ENCODE peak calls at places on chromosome X, in four cellular contexts. One of them, this sample, is unnamed.

GRCh38 chrX:129522184-129523059 is 868 bp downstream of the SMARCA1 start:
- DNase-seq in brain microvascular endothelial cell: peak; percentile 45
- DNase-seq in body of pancreas: peak; percentile 61
- DNase-seq in psoas muscle: peak; percentile 41
- DNase-seq in this sample: peak; percentile 47

GRCh38 chrX:139106111-139106510 is 394.6 kb upstream of the FGF13 start:
- DNase-seq in brain microvascular endothelial cell: no peak
- DNase-seq in body of pancreas: no peak
- DNase-seq in psoas muscle: peak; percentile 12
- DNase-seq in this sample: peak; percentile 36

GRCh38 chrX:102517331-102517730 is 792 bp upstream of the TMSB15A start:
- DNase-seq in brain microvascular endothelial cell: peak; percentile 6
- DNase-seq in body of pancreas: no peak
- DNase-seq in psoas muscle: no peak
- DNase-seq in this sample: peak; percentile 2

GRCh38 chrX:19569121-19569805 is 54.0 kb upstream of the MAP3K15 start:
- DNase-seq in brain microvascular endothelial cell: no peak
- DNase-seq in body of pancreas: no peak
- DNase-seq in psoas muscle: peak; percentile 58
- DNase-seq in this sample: no peak

GRCh38 chrX:44012484-44013096 is 39.4 kb upstream of the NDP start:
- DNase-seq in brain microvascular endothelial cell: peak; percentile 61
- DNase-seq in body of pancreas: peak; percentile 20
- DNase-seq in psoas muscle: peak; percentile 23
- DNase-seq in this sample: peak; percentile 91

GRCh38 chrX:150508461-150509367 is 59.7 kb upstream of the MTM1 start:
- DNase-seq in brain microvascular endothelial cell: no peak
- DNase-seq in body of pancreas: peak; percentile 86
- DNase-seq in psoas muscle: peak; percentile 43
- DNase-seq in this sample: no peak

GRCh38 chrX:130024127-130024526 is 41.7 kb downstream of the BCORL1 start:
- DNase-seq in brain microvascular endothelial cell: peak; percentile 18
- DNase-seq in body of pancreas: peak; percentile 64
- DNase-seq in psoas muscle: peak; percentile 73
- DNase-seq in this sample: peak; percentile 69

GRCh38 chrX:7068939-7069367 is 78.6 kb upstream of the STS start:
- DNase-seq in brain microvascular endothelial cell: peak; percentile 67
- DNase-seq in body of pancreas: no peak
- DNase-seq in psoas muscle: no peak
- DNase-seq in this sample: peak; percentile 56

GRCh38 chrX:120456973-120457372 is 12.1 kb downstream of the LAMP2 start:
- DNase-seq in brain microvascular endothelial cell: no peak
- DNase-seq in body of pancreas: no peak
- DNase-seq in psoas muscle: no peak
- DNase-seq in this sample: peak; percentile 69

GRCh38 chrX:45771560-45772340 is 571.1 kb upstream of the DIPK2B start:
- DNase-seq in brain microvascular endothelial cell: peak; percentile 56
- DNase-seq in body of pancreas: no peak
- DNase-seq in psoas muscle: no peak
- DNase-seq in this sample: peak; percentile 60

GRCh38 chrX:39772057-39772832 is 325.5 kb downstream of the BCOR start:
- DNase-seq in brain microvascular endothelial cell: peak; percentile 64
- DNase-seq in body of pancreas: peak; percentile 68
- DNase-seq in psoas muscle: no peak
- DNase-seq in this sample: peak; percentile 42

GRCh38 chrX:50432760-50433377 is 37.8 kb downstream of the DGKK start:
- DNase-seq in brain microvascular endothelial cell: no peak
- DNase-seq in body of pancreas: no peak
- DNase-seq in psoas muscle: no peak
- DNase-seq in this sample: no peak

GRCh38 chrX:72107320-72107719 is 24.4 kb downstream of the RTL5 start:
- DNase-seq in brain microvascular endothelial cell: no peak
- DNase-seq in body of pancreas: no peak
- DNase-seq in psoas muscle: no peak
- DNase-seq in this sample: peak; percentile 84

GRCh38 chrX:95893632-95894031 is 791.0 kb upstream of the DIAPH2 start:
- DNase-seq in brain microvascular endothelial cell: peak; percentile 3
- DNase-seq in body of pancreas: no peak
- DNase-seq in psoas muscle: no peak
- DNase-seq in this sample: no peak

GRCh38 chrX:22025751-22026150 is 6.4 kb upstream of the PHEX start:
- DNase-seq in brain microvascular endothelial cell: peak; percentile 2
- DNase-seq in body of pancreas: no peak
- DNase-seq in psoas muscle: no peak
- DNase-seq in this sample: no peak

GRCh38 chrX:153818571-153819397 is 11.6 kb downstream of the PDZD4 start:
- DNase-seq in brain microvascular endothelial cell: no peak
- DNase-seq in body of pancreas: peak; percentile 27
- DNase-seq in psoas muscle: peak; percentile 31
- DNase-seq in this sample: no peak

GRCh38 chrX:47145408-47146120 is 543 bp downstream of the RBM10 start:
- DNase-seq in brain microvascular endothelial cell: no peak
- DNase-seq in body of pancreas: no peak
- DNase-seq in psoas muscle: no peak
- DNase-seq in this sample: no peak

GRCh38 chrX:15797707-15798106 is 7.4 kb downstream of the ZRSR2 start:
- DNase-seq in brain microvascular endothelial cell: no peak
- DNase-seq in body of pancreas: no peak
- DNase-seq in psoas muscle: no peak
- DNase-seq in this sample: peak; percentile 48
- H3K4me3 ChIP-seq in brain microvascular endothelial cell: no peak overlapping the region
- H3K4me3 ChIP-seq in body of pancreas: no peak overlapping the region
- H3K4me3 ChIP-seq in psoas muscle: no peak overlapping the region
- H3K4me3 ChIP-seq in this sample: no peak overlapping the region

GRCh38 chrX:10325606-10326005 is 168.8 kb downstream of the CLCN4 start:
- DNase-seq in brain microvascular endothelial cell: peak; percentile 7
- DNase-seq in body of pancreas: no peak
- DNase-seq in psoas muscle: no peak
- DNase-seq in this sample: no peak

GRCh38 chrX:10329984-10330383 is 173.2 kb downstream of the CLCN4 start:
- DNase-seq in brain microvascular endothelial cell: no peak
- DNase-seq in body of pancreas: no peak
- DNase-seq in psoas muscle: no peak
- DNase-seq in this sample: no peak

GRCh38 chrX:10327651-10328050 is 170.9 kb downstream of the CLCN4 start:
- DNase-seq in brain microvascular endothelial cell: peak; percentile 6
- DNase-seq in body of pancreas: no peak
- DNase-seq in psoas muscle: no peak
- DNase-seq in this sample: no peak

GRCh38 chrX:10326578-10326977 is 169.8 kb downstream of the CLCN4 start:
- DNase-seq in brain microvascular endothelial cell: peak; percentile 50
- DNase-seq in body of pancreas: no peak
- DNase-seq in psoas muscle: no peak
- DNase-seq in this sample: peak; percentile 5
- TF ChIP-seq CTCF in brain microvascular endothelial cell: peak; percentile 66
- TF ChIP-seq CTCF in body of pancreas: no peak
- TF ChIP-seq CTCF in psoas muscle: peak; percentile 31
- TF ChIP-seq CTCF in this sample: peak; percentile 3

DNA sequence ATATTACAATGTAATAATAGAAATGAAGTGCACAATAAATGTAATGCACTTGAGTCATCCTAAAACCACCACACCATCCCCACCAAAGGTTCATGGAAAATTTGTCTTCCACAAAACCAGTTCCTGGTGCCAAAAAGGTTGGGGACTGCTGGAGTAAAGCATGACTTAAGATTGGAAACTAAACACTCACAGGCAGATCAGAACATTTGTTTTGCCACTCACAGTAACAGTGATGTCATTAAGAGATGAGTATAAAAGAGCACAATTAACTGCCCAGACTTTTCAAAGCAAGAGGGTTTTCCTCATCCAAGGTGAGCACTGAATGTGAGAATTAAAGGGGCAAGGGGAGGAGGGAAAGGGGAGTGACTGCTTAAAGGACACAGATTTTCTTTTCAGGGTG is 35.6 kb downstream of the MAP7D3 start:
- DNase-seq in brain microvascular endothelial cell: no peak
- DNase-seq in body of pancreas: no peak
- DNase-seq in psoas muscle: no peak
- DNase-seq in this sample: no peak
- H3K4me3 ChIP-seq in brain microvascular endothelial cell: no peak overlapping the region
- H3K4me3 ChIP-seq in body of pancreas: no peak overlapping the region
- H3K4me3 ChIP-seq in psoas muscle: no peak overlapping the region
- H3K4me3 ChIP-seq in this sample: no peak overlapping the region

DNA sequence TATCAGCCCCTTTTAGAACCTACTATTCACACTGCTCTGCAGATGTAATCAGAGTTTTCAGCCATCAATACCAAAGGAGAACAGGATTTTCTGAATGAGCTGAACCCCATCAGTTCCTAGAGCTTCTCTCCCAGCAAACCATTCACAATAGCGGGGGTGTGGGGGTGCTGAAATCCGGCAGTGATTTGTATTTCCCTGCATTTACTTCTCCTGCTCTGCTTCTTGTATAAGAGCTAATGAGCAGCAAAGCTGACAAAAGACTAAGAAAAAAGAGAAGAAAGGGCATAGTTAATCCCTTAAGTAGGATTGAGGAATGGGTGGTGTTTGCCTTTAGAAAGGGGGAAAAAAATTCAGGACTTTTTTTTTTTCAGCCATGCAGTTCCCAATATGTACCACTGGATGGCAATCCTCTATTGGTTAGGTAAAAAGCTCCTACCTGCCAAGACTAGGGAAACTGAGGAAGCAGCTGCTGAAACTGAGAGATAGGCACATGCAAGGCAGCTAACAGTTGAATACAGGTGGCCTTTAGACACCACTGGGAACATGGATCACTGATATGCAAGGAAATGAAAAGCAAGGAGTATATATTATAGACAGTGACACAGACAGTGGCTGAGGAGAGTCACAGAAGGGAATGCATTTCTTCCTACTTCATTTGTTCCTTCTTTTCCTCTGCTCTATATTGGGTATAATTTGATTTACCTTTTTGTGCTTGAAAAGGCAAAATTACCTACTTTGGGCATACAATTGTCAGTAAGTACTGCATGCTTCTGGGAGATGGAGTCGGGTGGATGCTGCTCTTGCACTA is 217.9 kb downstream of the HS6ST2 start:
- DNase-seq in brain microvascular endothelial cell: no peak
- DNase-seq in body of pancreas: no peak
- DNase-seq in psoas muscle: no peak
- DNase-seq in this sample: peak; percentile 18
- TF ChIP-seq CTCF in brain microvascular endothelial cell: peak; percentile 67
- TF ChIP-seq CTCF in body of pancreas: peak; percentile 21
- TF ChIP-seq CTCF in psoas muscle: peak; percentile 66
- TF ChIP-seq CTCF in this sample: peak; percentile 71

GRCh38 chrX:107755721-107756120 is 19.9 kb downstream of the TSC22D3 start:
- DNase-seq in brain microvascular endothelial cell: no peak
- DNase-seq in body of pancreas: no peak
- DNase-seq in psoas muscle: no peak
- DNase-seq in this sample: no peak
- H3K4me3 ChIP-seq in brain microvascular endothelial cell: no peak overlapping the region
- H3K4me3 ChIP-seq in body of pancreas: no peak overlapping the region
- H3K4me3 ChIP-seq in psoas muscle: no peak overlapping the region
- H3K4me3 ChIP-seq in this sample: no peak overlapping the region

GRCh38 chrX:106263817-106264216 is 95.7 kb downstream of the PWWP3B start:
- DNase-seq in brain microvascular endothelial cell: peak; percentile 42
- DNase-seq in body of pancreas: no peak
- DNase-seq in psoas muscle: no peak
- DNase-seq in this sample: peak; percentile 71
- TF ChIP-seq CTCF in brain microvascular endothelial cell: no peak
- TF ChIP-seq CTCF in body of pancreas: no peak
- TF ChIP-seq CTCF in psoas muscle: no peak
- TF ChIP-seq CTCF in this sample: no peak

GRCh38 chrX:41116948-41117347 is 31.7 kb downstream of the USP9X start:
- DNase-seq in brain microvascular endothelial cell: no peak
- DNase-seq in body of pancreas: no peak
- DNase-seq in psoas muscle: no peak
- DNase-seq in this sample: peak; percentile 18
- H3K4me3 ChIP-seq in brain microvascular endothelial cell: no peak overlapping the region
- H3K4me3 ChIP-seq in body of pancreas: no peak overlapping the region
- H3K4me3 ChIP-seq in psoas muscle: no peak overlapping the region
- H3K4me3 ChIP-seq in this sample: no peak overlapping the region

GRCh38 chrX:28585767-28586166 is 1.5 kb upstream of the IL1RAPL1 start:
- DNase-seq in brain microvascular endothelial cell: no peak
- DNase-seq in body of pancreas: no peak
- DNase-seq in psoas muscle: no peak
- DNase-seq in this sample: no peak

GRCh38 chrX:28586291-28586690 is 955 bp upstream of the IL1RAPL1 start:
- DNase-seq in brain microvascular endothelial cell: peak; percentile 21
- DNase-seq in body of pancreas: no peak
- DNase-seq in psoas muscle: no peak
- DNase-seq in this sample: peak; percentile 1

GRCh38 chrX:28589048-28589447 is 1.8 kb downstream of the IL1RAPL1 start:
- DNase-seq in brain microvascular endothelial cell: no peak
- DNase-seq in body of pancreas: no peak
- DNase-seq in psoas muscle: no peak
- DNase-seq in this sample: no peak

GRCh38 chrX:28584025-28584424 is 3.2 kb upstream of the IL1RAPL1 start:
- DNase-seq in brain microvascular endothelial cell: no peak
- DNase-seq in body of pancreas: no peak
- DNase-seq in psoas muscle: no peak
- DNase-seq in this sample: no peak

DNA sequence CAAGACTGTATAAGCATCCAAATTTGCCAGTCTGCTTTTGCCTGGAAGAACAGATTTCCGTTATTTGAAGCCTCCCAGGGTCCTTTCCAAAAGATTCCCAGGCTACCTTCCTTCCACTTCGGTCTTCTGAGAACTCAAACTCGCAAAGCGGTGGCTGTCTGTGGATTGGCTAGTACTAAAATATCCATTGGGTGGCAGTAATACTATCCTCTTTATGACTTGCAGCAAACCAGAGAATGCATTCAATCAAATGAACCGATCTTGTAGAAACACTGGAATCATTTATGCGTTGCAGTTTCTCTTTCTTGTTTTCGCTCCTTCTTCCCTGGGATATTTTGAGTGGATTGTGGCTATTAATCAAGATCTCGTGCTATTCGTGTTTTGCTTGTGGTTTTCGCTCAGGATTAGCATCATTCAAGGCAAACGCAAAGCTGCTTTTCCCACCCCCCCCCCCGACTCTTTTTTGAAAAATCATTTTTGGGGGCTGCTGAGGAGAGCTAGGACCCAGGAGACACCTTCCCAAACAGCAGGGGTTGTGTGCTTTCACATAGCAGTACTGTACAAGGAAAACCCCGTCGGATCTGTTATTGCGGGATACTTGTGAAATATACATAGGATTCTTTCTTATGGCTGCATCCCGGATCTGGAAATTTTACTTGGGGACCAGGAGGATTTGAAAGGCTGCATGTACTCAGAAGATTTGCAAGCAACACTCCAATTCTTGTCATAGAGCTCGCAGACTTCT is at the start of gene IL1RAPL1:
- DNase-seq in brain microvascular endothelial cell: peak; percentile 56
- DNase-seq in body of pancreas: no peak
- DNase-seq in psoas muscle: no peak
- DNase-seq in this sample: peak; percentile 24
- TF ChIP-seq CTCF in brain microvascular endothelial cell: peak; percentile 30
- TF ChIP-seq CTCF in body of pancreas: no peak
- TF ChIP-seq CTCF in psoas muscle: no peak
- TF ChIP-seq CTCF in this sample: peak; percentile 26

GRCh38 chrX:144730486-144730885 is 516.8 kb upstream of the SPANXN1 start:
- DNase-seq in brain microvascular endothelial cell: no peak
- DNase-seq in body of pancreas: no peak
- DNase-seq in psoas muscle: no peak
- DNase-seq in this sample: no peak
- H3K4me3 ChIP-seq in brain microvascular endothelial cell: no peak overlapping the region
- H3K4me3 ChIP-seq in body of pancreas: no peak overlapping the region
- H3K4me3 ChIP-seq in psoas muscle: no peak overlapping the region
- H3K4me3 ChIP-seq in this sample: no peak overlapping the region

GRCh38 chrX:113522814-113523213 is 682.2 kb upstream of the AMOT start:
- DNase-seq in brain microvascular endothelial cell: no peak
- DNase-seq in body of pancreas: no peak
- DNase-seq in psoas muscle: no peak
- DNase-seq in this sample: peak; percentile 20
- TF ChIP-seq CTCF in brain microvascular endothelial cell: no peak
- TF ChIP-seq CTCF in body of pancreas: no peak
- TF ChIP-seq CTCF in psoas muscle: no peak
- TF ChIP-seq CTCF in this sample: no peak